ENCODE peak calls at places on chromosomes 16 and 17, in nine cellular contexts. One of them, this sample, is unnamed.

GRCh38 chr17:39769974-39770587 is 32.3 kb downstream of the GRB7 start:
- DNase-seq in T-helper 1 cell: no peak
- DNase-seq in uterus: no peak
- DNase-seq in thoracic aorta: no peak
- DNase-seq in stimulated activated CD4-positive, alpha-beta T cell treated with anti-CD3 and anti-CD28 coated beads, Interleukin-15, amount 100 ng/mL, for 24 hours: peak
- DNase-seq in nephron progenitor cell: no peak
- DNase-seq in foreskin fibroblast: peak
- DNase-seq in stimulated activated CD8-positive, alpha-beta memory T cell treated with anti-CD3 and anti-CD28 coated beads, Interleukin-7, amount 100 ng/mL, for 1 hour: peak
- DNase-seq in activated T-helper 1 cell treated with anti-CD3 and anti-CD28 coated beads, Interleukin-2, amount 50 U/mL, for 16 hours: no peak
- DNase-seq in this sample: no peak

GRCh38 chr17:4381690-4382671 is 15.5 kb upstream of the UBE2G1 start:
- DNase-seq in activated T-helper 1 cell treated with anti-CD3 and anti-CD28 coated beads, Interleukin-2, amount 50 U/mL, for 16 hours: no peak
- DNase-seq in nephron progenitor cell: no peak
- DNase-seq in thoracic aorta: no peak
- DNase-seq in stimulated activated CD8-positive, alpha-beta memory T cell treated with anti-CD3 and anti-CD28 coated beads, Interleukin-7, amount 100 ng/mL, for 1 hour: no peak
- DNase-seq in foreskin fibroblast: peak
- DNase-seq in T-helper 1 cell: no peak
- DNase-seq in uterus: no peak
- DNase-seq in stimulated activated CD4-positive, alpha-beta T cell treated with anti-CD3 and anti-CD28 coated beads, Interleukin-15, amount 100 ng/mL, for 24 hours: no peak
- DNase-seq in this sample: no peak

GRCh38 chr17:36849871-36850348 is 87.4 kb upstream of the LHX1 start:
- DNase-seq in stimulated activated CD8-positive, alpha-beta memory T cell treated with anti-CD3 and anti-CD28 coated beads, Interleukin-7, amount 100 ng/mL, for 1 hour: no peak
- DNase-seq in nephron progenitor cell: no peak
- DNase-seq in thoracic aorta: no peak
- DNase-seq in foreskin fibroblast: peak
- DNase-seq in activated T-helper 1 cell treated with anti-CD3 and anti-CD28 coated beads, Interleukin-2, amount 50 U/mL, for 16 hours: no peak
- DNase-seq in uterus: no peak
- DNase-seq in stimulated activated CD4-positive, alpha-beta T cell treated with anti-CD3 and anti-CD28 coated beads, Interleukin-15, amount 100 ng/mL, for 24 hours: peak
- DNase-seq in T-helper 1 cell: no peak
- DNase-seq in this sample: no peak

GRCh38 chr17:73625975-73626706 is 18.1 kb downstream of the SDK2 start:
- DNase-seq in T-helper 1 cell: no peak
- DNase-seq in nephron progenitor cell: peak
- DNase-seq in stimulated activated CD8-positive, alpha-beta memory T cell treated with anti-CD3 and anti-CD28 coated beads, Interleukin-7, amount 100 ng/mL, for 1 hour: no peak
- DNase-seq in activated T-helper 1 cell treated with anti-CD3 and anti-CD28 coated beads, Interleukin-2, amount 50 U/mL, for 16 hours: no peak
- DNase-seq in uterus: no peak
- DNase-seq in stimulated activated CD4-positive, alpha-beta T cell treated with anti-CD3 and anti-CD28 coated beads, Interleukin-15, amount 100 ng/mL, for 24 hours: no peak
- DNase-seq in thoracic aorta: no peak
- DNase-seq in foreskin fibroblast: no peak
- DNase-seq in this sample: no peak

GRCh38 chr16:88807626-88808453 is 3.9 kb downstream of the APRT start:
- DNase-seq in foreskin fibroblast: no peak
- DNase-seq in stimulated activated CD4-positive, alpha-beta T cell treated with anti-CD3 and anti-CD28 coated beads, Interleukin-15, amount 100 ng/mL, for 24 hours: peak
- DNase-seq in T-helper 1 cell: no peak
- DNase-seq in nephron progenitor cell: no peak
- DNase-seq in stimulated activated CD8-positive, alpha-beta memory T cell treated with anti-CD3 and anti-CD28 coated beads, Interleukin-7, amount 100 ng/mL, for 1 hour: no peak
- DNase-seq in uterus: no peak
- DNase-seq in activated T-helper 1 cell treated with anti-CD3 and anti-CD28 coated beads, Interleukin-2, amount 50 U/mL, for 16 hours: no peak
- DNase-seq in thoracic aorta: no peak
- DNase-seq in this sample: no peak

GRCh38 chr16:922051-922450 is 48.7 kb downstream of the LMF1 start:
- DNase-seq in stimulated activated CD4-positive, alpha-beta T cell treated with anti-CD3 and anti-CD28 coated beads, Interleukin-15, amount 100 ng/mL, for 24 hours: no peak
- DNase-seq in foreskin fibroblast: no peak
- DNase-seq in T-helper 1 cell: no peak
- DNase-seq in uterus: no peak
- DNase-seq in stimulated activated CD8-positive, alpha-beta memory T cell treated with anti-CD3 and anti-CD28 coated beads, Interleukin-7, amount 100 ng/mL, for 1 hour: no peak
- DNase-seq in activated T-helper 1 cell treated with anti-CD3 and anti-CD28 coated beads, Interleukin-2, amount 50 U/mL, for 16 hours: no peak
- DNase-seq in thoracic aorta: no peak
- DNase-seq in nephron progenitor cell: no peak
- DNase-seq in this sample: no peak

GRCh38 chr17:82605939-82606600 is 42.2 kb downstream of the WDR45B start:
- DNase-seq in stimulated activated CD8-positive, alpha-beta memory T cell treated with anti-CD3 and anti-CD28 coated beads, Interleukin-7, amount 100 ng/mL, for 1 hour: no peak
- DNase-seq in activated T-helper 1 cell treated with anti-CD3 and anti-CD28 coated beads, Interleukin-2, amount 50 U/mL, for 16 hours: no peak
- DNase-seq in stimulated activated CD4-positive, alpha-beta T cell treated with anti-CD3 and anti-CD28 coated beads, Interleukin-15, amount 100 ng/mL, for 24 hours: no peak
- DNase-seq in thoracic aorta: no peak
- DNase-seq in nephron progenitor cell: no peak
- DNase-seq in T-helper 1 cell: no peak
- DNase-seq in foreskin fibroblast: no peak
- DNase-seq in uterus: no peak
- DNase-seq in this sample: no peak

GRCh38 chr17:64091116-64091515 is 38.8 kb downstream of the ERN1 start:
- DNase-seq in thoracic aorta: no peak
- DNase-seq in foreskin fibroblast: no peak
- DNase-seq in stimulated activated CD8-positive, alpha-beta memory T cell treated with anti-CD3 and anti-CD28 coated beads, Interleukin-7, amount 100 ng/mL, for 1 hour: no peak
- DNase-seq in nephron progenitor cell: no peak
- DNase-seq in uterus: no peak
- DNase-seq in activated T-helper 1 cell treated with anti-CD3 and anti-CD28 coated beads, Interleukin-2, amount 50 U/mL, for 16 hours: no peak
- DNase-seq in stimulated activated CD4-positive, alpha-beta T cell treated with anti-CD3 and anti-CD28 coated beads, Interleukin-15, amount 100 ng/mL, for 24 hours: no peak
- DNase-seq in T-helper 1 cell: no peak
- DNase-seq in this sample: no peak

GRCh38 chr16:87697256-87697655 is 68.5 kb downstream of the KLHDC4 start:
- DNase-seq in stimulated activated CD8-positive, alpha-beta memory T cell treated with anti-CD3 and anti-CD28 coated beads, Interleukin-7, amount 100 ng/mL, for 1 hour: no peak
- DNase-seq in uterus: no peak
- DNase-seq in thoracic aorta: no peak
- DNase-seq in foreskin fibroblast: no peak
- DNase-seq in nephron progenitor cell: no peak
- DNase-seq in T-helper 1 cell: no peak
- DNase-seq in stimulated activated CD4-positive, alpha-beta T cell treated with anti-CD3 and anti-CD28 coated beads, Interleukin-15, amount 100 ng/mL, for 24 hours: no peak
- DNase-seq in activated T-helper 1 cell treated with anti-CD3 and anti-CD28 coated beads, Interleukin-2, amount 50 U/mL, for 16 hours: no peak
- DNase-seq in this sample: no peak

GRCh38 chr17:55301521-55302406 is 37.0 kb downstream of the HLF start:
- DNase-seq in stimulated activated CD8-positive, alpha-beta memory T cell treated with anti-CD3 and anti-CD28 coated beads, Interleukin-7, amount 100 ng/mL, for 1 hour: no peak
- DNase-seq in nephron progenitor cell: no peak
- DNase-seq in thoracic aorta: no peak
- DNase-seq in activated T-helper 1 cell treated with anti-CD3 and anti-CD28 coated beads, Interleukin-2, amount 50 U/mL, for 16 hours: no peak
- DNase-seq in foreskin fibroblast: peak
- DNase-seq in uterus: no peak
- DNase-seq in T-helper 1 cell: no peak
- DNase-seq in stimulated activated CD4-positive, alpha-beta T cell treated with anti-CD3 and anti-CD28 coated beads, Interleukin-15, amount 100 ng/mL, for 24 hours: no peak
- DNase-seq in this sample: no peak

GRCh38 chr17:76071497-76072148 is 694 bp downstream of the SRP68 start:
- DNase-seq in foreskin fibroblast: no peak
- DNase-seq in nephron progenitor cell: no peak
- DNase-seq in T-helper 1 cell: no peak
- DNase-seq in stimulated activated CD4-positive, alpha-beta T cell treated with anti-CD3 and anti-CD28 coated beads, Interleukin-15, amount 100 ng/mL, for 24 hours: peak
- DNase-seq in activated T-helper 1 cell treated with anti-CD3 and anti-CD28 coated beads, Interleukin-2, amount 50 U/mL, for 16 hours: no peak
- DNase-seq in thoracic aorta: no peak
- DNase-seq in uterus: no peak
- DNase-seq in stimulated activated CD8-positive, alpha-beta memory T cell treated with anti-CD3 and anti-CD28 coated beads, Interleukin-7, amount 100 ng/mL, for 1 hour: no peak
- DNase-seq in this sample: no peak

GRCh38 chr16:52497067-52497816 is 49.7 kb downstream of the TOX3 start:
- DNase-seq in stimulated activated CD8-positive, alpha-beta memory T cell treated with anti-CD3 and anti-CD28 coated beads, Interleukin-7, amount 100 ng/mL, for 1 hour: no peak
- DNase-seq in T-helper 1 cell: no peak
- DNase-seq in uterus: no peak
- DNase-seq in foreskin fibroblast: peak
- DNase-seq in thoracic aorta: no peak
- DNase-seq in activated T-helper 1 cell treated with anti-CD3 and anti-CD28 coated beads, Interleukin-2, amount 50 U/mL, for 16 hours: no peak
- DNase-seq in stimulated activated CD4-positive, alpha-beta T cell treated with anti-CD3 and anti-CD28 coated beads, Interleukin-15, amount 100 ng/mL, for 24 hours: no peak
- DNase-seq in nephron progenitor cell: no peak
- DNase-seq in this sample: no peak

GRCh38 chr17:3007651-3008121 is 55.7 kb downstream of the OR1D5 start:
- DNase-seq in uterus: no peak
- DNase-seq in nephron progenitor cell: no peak
- DNase-seq in stimulated activated CD4-positive, alpha-beta T cell treated with anti-CD3 and anti-CD28 coated beads, Interleukin-15, amount 100 ng/mL, for 24 hours: no peak
- DNase-seq in activated T-helper 1 cell treated with anti-CD3 and anti-CD28 coated beads, Interleukin-2, amount 50 U/mL, for 16 hours: no peak
- DNase-seq in foreskin fibroblast: no peak
- DNase-seq in stimulated activated CD8-positive, alpha-beta memory T cell treated with anti-CD3 and anti-CD28 coated beads, Interleukin-7, amount 100 ng/mL, for 1 hour: no peak
- DNase-seq in thoracic aorta: no peak
- DNase-seq in T-helper 1 cell: no peak
- DNase-seq in this sample: peak

GRCh38 chr16:67364610-67365256 is 28.6 kb downstream of the TPPP3 start:
- DNase-seq in uterus: no peak
- DNase-seq in foreskin fibroblast: no peak
- DNase-seq in nephron progenitor cell: no peak
- DNase-seq in T-helper 1 cell: no peak
- DNase-seq in stimulated activated CD4-positive, alpha-beta T cell treated with anti-CD3 and anti-CD28 coated beads, Interleukin-15, amount 100 ng/mL, for 24 hours: no peak
- DNase-seq in activated T-helper 1 cell treated with anti-CD3 and anti-CD28 coated beads, Interleukin-2, amount 50 U/mL, for 16 hours: no peak
- DNase-seq in stimulated activated CD8-positive, alpha-beta memory T cell treated with anti-CD3 and anti-CD28 coated beads, Interleukin-7, amount 100 ng/mL, for 1 hour: no peak
- DNase-seq in thoracic aorta: no peak
- DNase-seq in this sample: no peak

GRCh38 chr17:47882247-47882646 is 13.8 kb upstream of the SP2 start:
- DNase-seq in activated T-helper 1 cell treated with anti-CD3 and anti-CD28 coated beads, Interleukin-2, amount 50 U/mL, for 16 hours: no peak
- DNase-seq in T-helper 1 cell: no peak
- DNase-seq in thoracic aorta: no peak
- DNase-seq in foreskin fibroblast: peak
- DNase-seq in stimulated activated CD8-positive, alpha-beta memory T cell treated with anti-CD3 and anti-CD28 coated beads, Interleukin-7, amount 100 ng/mL, for 1 hour: no peak
- DNase-seq in nephron progenitor cell: no peak
- DNase-seq in stimulated activated CD4-positive, alpha-beta T cell treated with anti-CD3 and anti-CD28 coated beads, Interleukin-15, amount 100 ng/mL, for 24 hours: no peak
- DNase-seq in uterus: peak
- DNase-seq in this sample: no peak